ENCODE peak calls at places on chromosome X, in nine cellular contexts. Z, C, L, M, P, Y, B, S and F are unnamed samples.

GRCh38 chrX:40170830-40171512 is 73.2 kb upstream of the BCOR start:
- DNase-seq in Z (no peak), C (peak), L (peak), M (peak), P (peak), Y (no peak), B (no peak), S (no peak), F (no peak)

GRCh38 chrX:51614353-51614752 is 4.4 kb downstream of the CENPVL3 start:
- DNase-seq in Z (peak), C (peak), L (peak), M (no peak), P (no peak), Y (peak), B (peak), S (no peak), F (no peak)

GRCh38 chrX:80578518-80579105 is 158.4 kb downstream of the TENT5D start:
- DNase-seq in Z (peak), C (peak), L (peak), M (no peak), P (no peak), Y (peak), B (no peak), S (no peak), F (no peak)

GRCh38 chrX:116277391-116277790 is 106.8 kb downstream of the AGTR2 start:
- DNase-seq in Z (no peak), C (no peak), L (no peak), M (no peak), P (no peak), Y (no peak), B (no peak), S (no peak), F (no peak)

GRCh38 chrX:49930046-49930445 is 7.7 kb downstream of the CLCN5 start:
- DNase-seq in Z (no peak), C (no peak), L (no peak), M (no peak), P (no peak), Y (no peak), B (no peak), S (no peak), F (no peak)

GRCh38 chrX:153845195-153845594 is 14.9 kb upstream of the PDZD4 start:
- DNase-seq in Z (no peak), C (no peak), L (no peak), M (no peak), P (no peak), Y (no peak), B (no peak), S (no peak), F (no peak)

GRCh38 chrX:48071064-48071985 is at the start of gene ZNF630:
- DNase-seq in Z (peak), C (peak), L (peak), M (peak), P (peak), Y (peak), B (peak), S (peak), F (peak)

GRCh38 chrX:153549807-153550206 is 32.4 kb downstream of the ATP2B3 start:
- DNase-seq in Z (no peak), C (peak), L (no peak), M (no peak), P (no peak), Y (no peak), B (no peak), S (no peak), F (no peak)

GRCh38 chrX:124341361-124342132 is 4.8 kb upstream of the SH2D1A start:
- DNase-seq in Z (no peak), C (no peak), L (no peak), M (no peak), P (no peak), Y (no peak), B (no peak), S (no peak), F (no peak)

GRCh38 chrX:100591256-100592051 is 6.7 kb downstream of the TNMD start:
- DNase-seq in Z (no peak), C (no peak), L (no peak), M (no peak), P (no peak), Y (no peak), B (no peak), S (no peak), F (no peak)

GRCh38 chrX:70041993-70042392 is 7.7 kb downstream of the AWAT2 start:
- DNase-seq in Z (no peak), C (no peak), L (no peak), M (no peak), P (no peak), Y (no peak), B (no peak), S (no peak), F (no peak)

GRCh38 chrX:12344954-12345353 is 206.7 kb downstream of the FRMPD4 start:
- DNase-seq in Z (no peak), C (no peak), L (no peak), M (no peak), P (no peak), Y (no peak), B (no peak), S (no peak), F (no peak)

GRCh38 chrX:46500054-46500453 is 45.2 kb downstream of the ZNF674 start:
- DNase-seq in Z (no peak), C (no peak), L (no peak), M (no peak), P (no peak), Y (no peak), B (no peak), S (no peak), F (no peak)

GRCh38 chrX:37912286-37912685 is 64.9 kb upstream of the DYNLT3 start:
- DNase-seq in Z (no peak), C (no peak), L (no peak), M (no peak), P (no peak), Y (no peak), B (no peak), S (no peak), F (no peak)

GRCh38 chrX:122596998-122597397 is 587.1 kb upstream of the GRIA3 start:
- DNase-seq in Z (no peak), C (no peak), L (no peak), M (no peak), P (no peak), Y (no peak), B (no peak), S (no peak), F (no peak)

GRCh38 chrX:70478521-70478920 is 33.9 kb downstream of the DLG3 start:
- DNase-seq in Z (no peak), C (no peak), L (no peak), M (no peak), P (no peak), Y (no peak), B (no peak), S (no peak), F (no peak)